ENCODE peak calls at places on chromosomes 12 and 14, in four cellular contexts. F is NB4, R is Peyer's patch, L is OCI-LY7. M is an unnamed sample.

GRCh38 chr12:9064201-9064814 is 51.4 kb downstream of the A2M start:
- DNase-seq in F (peak), R (peak), L (no peak), M (peak)

GRCh38 chr12:22286569-22286968 is 47.9 kb downstream of the ST8SIA1 start:
- DNase-seq in F (no peak), R (no peak), L (no peak), M (peak)

GRCh38 chr14:80973918-80974317 is 18.5 kb downstream of the TSHR start:
- DNase-seq in F (no peak), R (no peak), L (no peak), M (no peak)

GRCh38 chr14:79530555-79530954 is 680.7 kb downstream of the DIO2 start:
- DNase-seq in F (no peak), R (no peak), L (no peak), M (no peak)

GRCh38 chr12:18297883-18298282 is 36.6 kb downstream of the PIK3C2G start:
- DNase-seq in F (no peak), R (no peak), L (no peak), M (no peak)

GRCh38 chr14:53338192-53338591 is 185.1 kb upstream of the DDHD1 start:
- DNase-seq in F (no peak), R (no peak), L (no peak), M (peak)

GRCh38 chr14:95697764-95698163 is 11.5 kb downstream of the TCL1B start:
- DNase-seq in F (no peak), R (no peak), L (peak), M (no peak)

GRCh38 chr14:79328863-79329262 is 882.4 kb downstream of the DIO2 start:
- DNase-seq in F (no peak), R (no peak), L (no peak), M (peak)

GRCh38 chr12:62660763-62661162 is 194.1 kb downstream of the MON2 start:
- DNase-seq in F (no peak), R (no peak), L (no peak), M (peak)

GRCh38 chr12:132151766-132152410 is 7.6 kb downstream of the NOC4L start:
- DNase-seq in F (no peak), R (no peak), L (no peak), M (no peak)

GRCh38 chr14:97687944-97688625 is 890.9 kb downstream of the VRK1 start:
- DNase-seq in F (no peak), R (no peak), L (no peak), M (no peak)

GRCh38 chr14:35229495-35230089 is 62.6 kb upstream of the PSMA6 start:
- DNase-seq in F (peak), R (no peak), L (peak), M (peak)
- TF ChIP-seq CTCF in F (peak), R (peak), L (peak), M (no peak)

DNA sequence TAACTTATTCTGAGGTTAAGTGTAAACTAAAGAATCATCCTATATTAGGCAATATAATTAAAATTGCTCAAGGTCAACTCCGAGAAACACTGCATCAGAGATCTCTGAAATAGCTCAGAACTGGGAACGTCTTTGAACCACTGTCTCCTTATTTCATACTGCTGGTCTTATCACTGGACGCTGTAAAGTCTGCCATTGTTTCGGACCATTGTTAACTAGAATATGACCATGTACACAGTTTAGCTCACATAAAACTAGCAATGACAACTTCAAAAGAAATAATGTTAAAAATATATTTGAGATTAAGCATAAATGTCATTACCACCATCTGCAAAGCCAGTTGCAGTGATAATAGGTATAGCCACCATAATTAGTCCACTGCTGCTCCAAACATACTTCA is 2.9 kb downstream of the ABCD2 start:
- DNase-seq in F (no peak), R (no peak), L (no peak), M (no peak)
- H3K4me3 ChIP-seq in F (no peak), R (no peak), L (peak), M (no peak)

DNA sequence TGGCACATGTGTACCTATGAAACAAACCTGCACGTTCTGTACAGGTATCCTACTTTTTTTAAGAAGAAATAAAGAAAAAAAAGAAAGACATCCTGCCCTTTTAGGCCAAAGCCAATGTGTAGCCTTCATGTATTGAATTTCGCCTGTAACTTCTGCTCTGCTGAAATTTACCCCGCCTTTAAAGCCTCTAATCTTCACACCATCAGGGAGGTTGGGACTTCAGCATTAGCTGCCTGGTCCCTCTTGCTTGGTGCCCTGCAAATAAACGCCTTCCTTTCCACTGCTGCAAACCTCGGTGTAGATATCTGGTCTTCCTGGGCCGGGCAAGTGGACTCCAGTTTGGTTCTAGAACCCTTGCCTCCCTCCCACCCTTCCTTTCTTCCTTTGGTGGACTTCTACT is 2.6 kb upstream of the KRT71 start:
- DNase-seq in F (no peak), R (no peak), L (no peak), M (no peak)
- TF ChIP-seq CTCF in F (no peak), R (no peak), L (no peak), M (no peak)

GRCh38 chr12:94815958-94816357 is 165.6 kb upstream of the TMCC3 start:
- DNase-seq in F (no peak), R (peak), L (peak), M (no peak)
- H3K4me3 ChIP-seq in F (no peak), R (no peak), L (peak), M (no peak)

DNA sequence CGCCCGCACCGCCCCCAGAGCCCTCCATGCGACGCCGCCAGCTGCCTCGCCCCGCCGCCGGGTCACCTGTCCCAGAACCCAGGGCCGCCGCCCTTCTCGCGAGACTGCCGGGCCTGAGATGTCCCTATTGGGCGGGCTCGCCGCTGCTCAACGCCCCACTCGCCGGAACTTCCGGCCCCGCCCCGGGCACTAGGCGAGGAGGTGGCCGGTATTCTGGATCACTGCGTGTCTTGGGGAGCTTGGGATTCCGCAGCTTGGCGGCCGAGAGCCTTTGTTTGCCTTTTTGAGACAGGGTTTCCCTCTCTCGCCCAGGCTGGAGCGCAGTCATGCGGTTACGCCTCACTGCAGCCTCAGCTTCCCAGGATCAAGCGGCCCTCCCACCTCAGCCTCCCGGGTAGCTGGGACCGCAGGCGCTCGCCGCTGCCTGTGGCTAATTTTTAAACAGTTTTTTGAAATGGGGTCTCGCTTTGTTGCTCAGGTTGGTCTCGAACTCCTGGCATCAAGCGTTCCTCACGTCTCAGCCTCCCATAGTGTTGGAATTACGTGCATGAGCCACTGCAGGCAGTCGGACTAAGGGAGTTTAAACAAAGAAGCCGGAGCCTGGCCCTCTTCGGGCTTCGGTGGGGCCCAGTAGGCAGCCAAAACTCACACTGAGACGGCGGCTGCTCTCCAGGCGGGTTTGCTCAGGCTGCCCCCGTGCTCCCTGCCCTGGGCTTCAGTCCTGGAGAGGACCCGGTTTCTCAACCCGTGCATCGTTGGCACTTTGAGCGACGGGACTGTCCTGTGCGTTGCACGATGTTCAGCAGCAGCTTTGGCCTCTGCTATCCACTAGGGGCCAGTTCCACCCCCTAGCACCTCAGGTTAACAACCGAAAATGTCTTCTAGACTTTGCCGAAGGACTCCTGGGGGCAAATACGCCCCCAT is at the start of gene SLC15A4:
- DNase-seq in F (peak), R (peak), L (peak), M (peak)
- TF ChIP-seq CTCF in F (peak), R (no peak), L (no peak), M (peak)

DNA sequence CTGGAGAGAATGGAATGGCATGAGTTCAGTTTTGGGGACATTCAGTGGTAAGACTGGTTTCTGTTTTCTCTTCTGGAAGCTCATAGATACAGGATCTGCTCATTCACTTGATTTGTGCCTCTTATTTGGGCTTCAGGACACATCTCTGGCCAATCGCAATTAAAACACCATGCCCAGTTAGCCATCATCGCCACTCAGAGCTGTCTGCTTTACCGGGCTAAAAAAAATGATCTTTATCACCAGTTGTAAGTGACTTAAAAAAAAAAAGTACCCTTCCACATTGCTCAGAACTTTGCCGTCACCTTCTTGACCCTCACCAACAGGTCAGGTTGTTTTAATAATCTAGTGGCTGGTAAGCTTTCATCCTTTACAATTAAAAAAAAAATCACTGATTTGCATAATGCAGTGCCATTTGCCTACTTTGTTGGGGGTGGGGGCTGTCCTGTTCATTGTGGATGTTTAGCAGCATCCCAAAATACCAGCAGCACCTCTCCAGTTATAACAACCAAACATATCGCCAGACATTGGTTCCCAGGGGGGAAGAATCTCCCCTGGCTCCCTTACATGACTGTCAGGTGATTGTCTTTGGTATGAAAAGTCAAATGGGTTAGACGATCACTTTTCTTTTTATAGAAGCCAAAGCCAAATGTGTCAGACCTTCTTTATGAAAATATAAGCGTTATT is 150.1 kb downstream of the PRKCH start:
- DNase-seq in F (no peak), R (no peak), L (peak), M (peak)
- H3K4me3 ChIP-seq in F (peak), R (peak), L (peak), M (peak)

GRCh38 chr12:64759035-64759894 is at the start of gene GNS:
- DNase-seq in F (peak), R (peak), L (peak), M (peak)
- TF ChIP-seq CTCF in F (no peak), R (no peak), L (no peak), M (no peak)

GRCh38 chr12:40105515-40106201 is at the start of gene SLC2A13:
- DNase-seq in F (peak), R (peak), L (peak), M (peak)

GRCh38 chr12:40107803-40108620 is 2.1 kb upstream of the SLC2A13 start:
- DNase-seq in F (no peak), R (no peak), L (no peak), M (no peak)

GRCh38 chr12:40107098-40107802 is 1.4 kb upstream of the SLC2A13 start:
- DNase-seq in F (peak), R (peak), L (peak), M (peak)

GRCh38 chr12:40106202-40106533 is 287 bp upstream of the SLC2A13 start:
- DNase-seq in F (no peak), R (no peak), L (no peak), M (no peak)

DNA sequence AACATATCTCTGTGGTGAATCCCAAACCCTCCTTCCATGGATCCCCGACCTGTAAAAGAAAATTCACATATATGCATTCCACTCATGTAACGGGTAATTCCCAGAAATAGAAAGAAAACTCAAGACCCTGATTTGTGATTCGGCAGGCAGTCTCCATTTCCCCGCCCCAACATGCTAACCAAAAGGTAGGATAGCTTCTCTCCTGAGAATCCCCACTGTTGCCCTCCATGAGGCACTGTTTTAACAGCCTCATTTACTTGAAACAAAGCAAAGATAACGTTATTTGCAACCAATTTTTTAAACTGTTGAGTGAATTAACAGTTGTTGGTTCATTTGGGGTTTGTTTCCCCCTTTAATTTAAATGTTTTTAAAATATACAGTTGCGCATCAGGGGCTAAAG is 774 bp upstream of the SLC2A13 start:
- DNase-seq in F (no peak), R (no peak), L (no peak), M (no peak)
- H3K4me3 ChIP-seq in F (peak), R (peak), L (peak), M (peak)

M was measured in fibroblast of villous mesenchyme.